ENCODE peak calls at places on chromosomes 5 and 9, in ten cellular contexts. O, H, D, G, L, M, Z, R, T and I are unnamed samples.

GRCh38 chr9:97803167-97804058 is 49.6 kb upstream of the FOXE1 start:
- DNase-seq in O (peak), H (no peak), D (peak), G (peak), L (peak), M (peak), Z (peak), R (no peak), T (peak), I (peak)

GRCh38 chr5:134070979-134071849 is 43.3 kb upstream of the TCF7 start:
- DNase-seq in O (peak), H (no peak), D (no peak), G (peak), L (no peak), M (no peak), Z (no peak), R (no peak), T (no peak), I (no peak)

GRCh38 chr5:119655081-119655480 is 25.7 kb downstream of the FAM170A start:
- DNase-seq in O (no peak), H (no peak), D (no peak), G (no peak), L (no peak), M (no peak), Z (no peak), R (peak), T (no peak), I (no peak)

GRCh38 chr9:127567119-127567897 is 44.8 kb upstream of the STXBP1 start:
- DNase-seq in O (peak), H (no peak), D (peak), G (peak), L (peak), M (peak), Z (no peak), R (no peak), T (no peak), I (no peak)

GRCh38 chr9:135343136-135343535 is 136.4 kb upstream of the PPP1R26 start:
- DNase-seq in O (no peak), H (no peak), D (no peak), G (no peak), L (no peak), M (no peak), Z (no peak), R (no peak), T (no peak), I (no peak)

GRCh38 chr9:27638716-27639115 is 65.4 kb upstream of the C9orf72 start:
- DNase-seq in O (no peak), H (no peak), D (no peak), G (no peak), L (no peak), M (no peak), Z (no peak), R (peak), T (no peak), I (no peak)

GRCh38 chr9:23669776-23670175 is 156.3 kb downstream of the ELAVL2 start:
- DNase-seq in O (no peak), H (no peak), D (peak), G (no peak), L (peak), M (no peak), Z (no peak), R (no peak), T (no peak), I (no peak)

GRCh38 chr5:103223031-103223955 is 35.3 kb upstream of the MACIR start:
- DNase-seq in O (no peak), H (no peak), D (no peak), G (no peak), L (no peak), M (no peak), Z (no peak), R (no peak), T (no peak), I (no peak)

GRCh38 chr5:124908603-124909451 is 162.4 kb upstream of the ZNF608 start:
- DNase-seq in O (no peak), H (no peak), D (no peak), G (no peak), L (no peak), M (no peak), Z (no peak), R (no peak), T (no peak), I (no peak)

GRCh38 chr5:116686438-116686837 is 111.8 kb upstream of the SEMA6A start:
- DNase-seq in O (no peak), H (no peak), D (no peak), G (no peak), L (no peak), M (no peak), Z (no peak), R (no peak), T (no peak), I (no peak)

GRCh38 chr5:170517411-170517810 is 13.6 kb downstream of the KCNIP1 start:
- DNase-seq in O (no peak), H (no peak), D (no peak), G (no peak), L (no peak), M (no peak), Z (no peak), R (no peak), T (no peak), I (no peak)

GRCh38 chr9:128683340-128684064 is 5.5 kb upstream of the SET start:
- DNase-seq in O (peak), H (peak), D (peak), G (peak), L (no peak), M (peak), Z (no peak), R (peak), T (no peak), I (no peak)

GRCh38 chr9:4796530-4796929 is 3.8 kb downstream of the RCL1 start:
- DNase-seq in O (no peak), H (no peak), D (no peak), G (no peak), L (no peak), M (no peak), Z (no peak), R (no peak), T (no peak), I (no peak)

GRCh38 chr5:129460121-129460950 is at the start of gene ADAMTS19:
- DNase-seq in O (peak), H (no peak), D (peak), G (peak), L (no peak), M (no peak), Z (no peak), R (peak), T (no peak), I (peak)

GRCh38 chr9:36207016-36207415 is 16.3 kb downstream of the CLTA start:
- DNase-seq in O (no peak), H (no peak), D (no peak), G (no peak), L (no peak), M (no peak), Z (no peak), R (no peak), T (no peak), I (peak)

GRCh38 chr5:95440825-95441224 is 49.7 kb downstream of the FAM81B start:
- DNase-seq in O (no peak), H (no peak), D (no peak), G (no peak), L (no peak), M (no peak), Z (no peak), R (no peak), T (no peak), I (no peak)

GRCh38 chr5:178338750-178339144 is 106.1 kb upstream of the PHYKPL start:
- DNase-seq in O (no peak), H (no peak), D (no peak), G (no peak), L (no peak), M (peak), Z (no peak), R (peak), T (no peak), I (no peak)

GRCh38 chr9:93091453-93092081 is 4.5 kb upstream of the CARD19 start:
- DNase-seq in O (peak), H (no peak), D (no peak), G (no peak), L (no peak), M (no peak), Z (no peak), R (peak), T (no peak), I (no peak)

DNA sequence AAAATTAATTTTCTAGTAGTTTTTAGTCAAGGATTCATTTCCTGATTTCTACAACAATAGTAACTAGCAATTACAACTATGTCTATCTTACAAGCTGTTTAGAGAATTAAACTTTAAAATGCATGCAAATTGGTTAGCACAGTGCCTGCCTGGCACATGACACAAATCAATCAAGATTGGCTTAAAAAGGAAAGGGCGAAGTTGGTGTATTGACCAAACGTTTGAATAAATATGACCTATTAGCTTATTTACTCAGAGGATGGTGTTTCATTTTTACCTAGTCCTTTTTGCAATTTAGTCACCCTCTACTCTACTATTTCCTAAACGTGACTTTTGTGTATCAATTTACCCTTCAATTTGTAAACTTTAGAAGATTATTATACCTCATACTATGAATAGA is 83.5 kb downstream of the GDA start:
- DNase-seq in O (no peak), H (no peak), D (no peak), G (no peak), L (no peak), M (no peak), Z (no peak), R (no peak), T (no peak), I (no peak)
- H3K27ac ChIP-seq in O (no peak), H (no peak), D (no peak), G (no peak), L (no peak), M (no peak), Z (no peak), R (no peak), T (no peak), I (no peak)

GRCh38 chr5:36373527-36374086 is 71.9 kb upstream of the RANBP3L start:
- DNase-seq in O (peak), H (no peak), D (no peak), G (peak), L (no peak), M (peak), Z (no peak), R (peak), T (no peak), I (peak)
- H3K27ac ChIP-seq in O (no peak), H (no peak), D (no peak), G (peak), L (no peak), M (no peak), Z (no peak), R (no peak), T (no peak), I (peak)

GRCh38 chr5:54603372-54603771 is 85.8 kb downstream of the SNX18 start:
- DNase-seq in O (no peak), H (no peak), D (no peak), G (no peak), L (no peak), M (no peak), Z (no peak), R (no peak), T (no peak), I (no peak)

GRCh38 chr5:54601393-54601792 is 83.8 kb downstream of the SNX18 start:
- DNase-seq in O (no peak), H (no peak), D (no peak), G (no peak), L (no peak), M (no peak), Z (no peak), R (no peak), T (no peak), I (no peak)

DNA sequence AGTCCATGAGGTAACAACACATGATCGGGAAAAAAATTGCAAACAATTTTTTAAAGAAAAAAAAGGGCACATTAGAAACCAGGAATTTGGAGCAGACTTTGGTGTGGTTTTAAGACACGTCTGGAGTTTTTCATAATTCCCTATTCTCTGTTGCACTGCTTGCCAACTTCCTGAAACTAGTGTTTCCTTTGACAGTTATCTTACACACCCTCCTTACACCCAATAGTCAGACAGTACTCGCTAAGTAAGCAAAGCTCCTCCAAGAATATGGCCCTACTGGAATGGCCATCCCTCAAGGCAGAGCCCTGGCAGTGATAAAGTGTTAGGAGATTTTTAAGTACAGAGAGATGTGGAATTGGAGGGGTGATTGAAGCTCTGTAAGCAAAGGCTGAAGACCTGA is 84.3 kb downstream of the SNX18 start:
- DNase-seq in O (no peak), H (no peak), D (no peak), G (no peak), L (no peak), M (no peak), Z (no peak), R (no peak), T (no peak), I (no peak)
- H3K27ac ChIP-seq in O (no peak), H (no peak), D (no peak), G (no peak), L (no peak), M (no peak), Z (no peak), R (no peak), T (no peak), I (no peak)

DNA sequence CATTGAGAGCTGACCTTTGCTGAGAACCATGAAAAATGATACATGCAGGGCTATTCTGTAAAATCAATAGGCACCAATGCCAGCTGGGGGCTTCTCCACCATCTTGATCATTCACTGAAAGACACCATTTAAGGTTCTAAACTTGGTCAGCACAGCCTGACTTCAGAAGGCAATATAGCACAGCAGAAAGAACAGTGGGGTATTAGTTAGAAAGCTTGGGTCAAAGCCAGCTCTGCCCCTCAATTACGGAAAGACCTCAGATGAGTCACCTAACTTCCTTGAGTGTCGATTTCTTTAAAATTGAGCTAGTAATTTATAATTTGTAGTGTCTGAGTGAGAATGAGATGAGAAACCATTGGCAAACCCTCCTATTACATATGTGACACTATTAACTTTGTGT is 3.4 kb downstream of the TNC start:
- DNase-seq in O (no peak), H (no peak), D (no peak), G (no peak), L (no peak), M (no peak), Z (no peak), R (no peak), T (no peak), I (no peak)
- H3K27ac ChIP-seq in O (no peak), H (no peak), D (no peak), G (peak), L (no peak), M (no peak), Z (no peak), R (no peak), T (no peak), I (no peak)